ENCODE peak calls at places on chromosomes 2 and 18, in nine cellular contexts. E is uterus; O is adrenal gland; H is PC-3; C is ovary; Q is left ventricle myocardium inferior; N is CD4-positive, alpha-beta T cell; V is neural progenitor cell; R is sigmoid colon. D is an unnamed sample.

GRCh38 chr2:183935005-183935404 is 663.3 kb upstream of the ZNF804A start:
- DNase-seq in C (no peak), O (no peak), Q (no peak), E (no peak), R (no peak), V (no peak), H (peak; percentile 24), N (no peak), D (no peak)

GRCh38 chr2:50143822-50144575 is 887.9 kb downstream of the NRXN1 start:
- DNase-seq in E (no peak), N (no peak), R (no peak), H (peak; percentile 64), O (no peak), V (peak; percentile 52), Q (no peak), C (no peak), D (no peak)

GRCh38 chr2:11753886-11754704 is 7.7 kb downstream of the LPIN1 start:
- DNase-seq in C (no peak), V (no peak), N (peak; percentile 54), H (peak; percentile 92), E (no peak), Q (no peak), R (no peak), O (peak; percentile 55), D (no peak)

GRCh38 chr2:152134488-152135280 is 35.8 kb upstream of the CACNB4 start:
- DNase-seq in V (no peak), R (no peak), C (no peak), N (no peak), E (no peak), O (no peak), Q (no peak), H (no peak), D (no peak)

GRCh38 chr2:238938460-238939055 is 90.7 kb downstream of the TWIST2 start:
- DNase-seq in N (no peak), Q (peak; percentile 80), O (peak; percentile 71), C (peak; percentile 97), R (peak; percentile 97), V (no peak), H (no peak), E (peak; percentile 97), D (peak; percentile 43)

GRCh38 chr18:73683618-73684238 is 463.9 kb downstream of the FBXO15 start:
- DNase-seq in H (peak; percentile 43), O (no peak), Q (no peak), N (no peak), C (no peak), R (no peak), E (no peak), V (no peak), D (no peak)

GRCh38 chr18:40821596-40822243 is 1133.3 kb upstream of the PIK3C3 start:
- DNase-seq in N (no peak), R (no peak), V (no peak), H (no peak), C (no peak), Q (no peak), E (no peak), O (no peak), D (no peak)

GRCh38 chr2:55119711-55120487 is 69.6 kb upstream of the RTN4 start:
- DNase-seq in Q (no peak), H (no peak), N (no peak), V (no peak), E (no peak), R (no peak), O (no peak), C (no peak), D (no peak)

GRCh38 chr2:162768646-162769045 is 69.9 kb downstream of the KCNH7 start:
- DNase-seq in H (no peak), V (peak; percentile 73), E (no peak), R (no peak), Q (no peak), O (no peak), N (no peak), C (no peak), D (no peak)

GRCh38 chr18:42525905-42526304 is 570.9 kb downstream of the PIK3C3 start:
- DNase-seq in Q (no peak), C (no peak), N (no peak), R (no peak), V (no peak), O (no peak), E (no peak), H (no peak), D (no peak)

GRCh38 chr18:765764-766549 is 46.1 kb downstream of the YES1 start:
- DNase-seq in O (no peak), R (no peak), C (no peak), V (no peak), Q (no peak), H (no peak), N (no peak), E (no peak), D (no peak)

GRCh38 chr18:65527879-65528633 is 222.8 kb upstream of the CDH7 start:
- DNase-seq in R (no peak), H (peak; percentile 60), V (no peak), O (no peak), N (no peak), Q (no peak), E (no peak), C (no peak), D (no peak)

GRCh38 chr2:17362956-17363355 is 155.3 kb downstream of the RAD51AP2 start:
- DNase-seq in H (no peak), E (no peak), R (no peak), O (no peak), C (no peak), N (no peak), V (no peak), Q (no peak), D (no peak)

GRCh38 chr2:47569658-47570398 is 166.9 kb downstream of the MSH2 start:
- DNase-seq in Q (no peak), N (no peak), E (no peak), O (no peak), C (no peak), V (peak; percentile 75), R (no peak), H (no peak), D (no peak)

GRCh38 chr2:51013060-51013746 is 18.7 kb downstream of the NRXN1 start:
- DNase-seq in V (peak; percentile 33), C (no peak), Q (no peak), H (peak; percentile 82), E (no peak), O (no peak), R (no peak), N (no peak), D (peak; percentile 56)

GRCh38 chr18:73908323-73908722 is 239.3 kb downstream of the FBXO15 start:
- DNase-seq in V (peak; percentile 71), O (no peak), H (peak; percentile 45), C (no peak), E (no peak), Q (no peak), R (no peak), N (no peak), D (no peak)

GRCh38 chr2:164917296-164917903 is 37.9 kb downstream of the SLC38A11 start:
- DNase-seq in O (peak; percentile 67), E (no peak), R (peak; percentile 67), Q (peak; percentile 41), N (no peak), V (peak; percentile 59), C (peak; percentile 61), H (peak; percentile 67), D (peak; percentile 74)

GRCh38 chr2:70403267-70404053 is 101.6 kb upstream of the FAM136A start:
- DNase-seq in R (no peak), V (no peak), E (no peak), O (no peak), C (no peak), Q (no peak), H (no peak), N (no peak), D (no peak)

GRCh38 chr2:213108308-213108707 is 43.1 kb downstream of the IKZF2 start:
- DNase-seq in N (no peak), V (no peak), H (no peak), Q (no peak), E (no peak), O (no peak), C (no peak), R (no peak), D (no peak)

DNA sequence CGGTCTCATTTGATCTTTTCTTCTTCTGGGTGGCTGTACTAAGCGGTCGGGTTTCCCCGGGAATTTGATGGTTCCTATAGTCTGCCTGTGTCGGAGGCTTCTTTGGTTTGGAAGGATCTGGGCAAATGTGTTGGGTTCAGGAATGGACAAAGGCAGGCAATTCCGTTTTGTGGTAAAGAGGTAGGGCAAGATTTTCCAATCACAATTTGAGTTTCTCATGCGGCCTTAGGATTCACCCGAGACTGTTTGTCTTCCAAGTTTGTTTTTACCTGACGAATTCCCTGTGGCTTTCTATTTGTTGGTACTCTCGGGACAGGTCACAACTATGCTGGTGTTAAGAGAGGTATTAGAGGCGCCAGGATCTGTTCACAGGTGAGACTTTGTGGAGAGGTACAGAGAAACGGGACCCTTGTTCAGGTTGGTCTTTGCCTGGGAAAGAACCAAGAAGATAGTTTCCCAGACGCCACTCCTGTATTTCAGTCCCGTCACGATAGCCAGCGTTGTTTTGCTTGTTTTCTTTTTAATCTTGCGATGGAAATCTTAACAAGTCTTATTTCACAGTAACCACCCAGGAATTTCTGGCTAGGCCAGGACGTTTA is 3.0 kb downstream of the SP5 start:
- DNase-seq in R (no peak), O (no peak), H (no peak), E (no peak), N (no peak), V (peak; percentile 64), C (no peak), Q (no peak), D (no peak)
- H3K27me3 ChIP-seq in R (peaks cover 73% of the 10 kb centered on the region), O (peaks cover 30% of the 10 kb centered on the region), H (no peaks in the 10 kb centered on the region), E (peaks cover 5% of the 10 kb centered on the region), N (peaks cover 81% of the 10 kb centered on the region), V (peaks cover 79% of the 10 kb centered on the region), C (no peaks in the 10 kb centered on the region), Q (peaks cover 97% of the 10 kb centered on the region), D (no peaks in the 10 kb centered on the region)

GRCh38 chr2:8094571-8094970 is 587.3 kb upstream of the ID2 start:
- DNase-seq in Q (no peak), C (no peak), O (no peak), R (no peak), N (no peak), H (no peak), E (no peak), V (no peak), D (no peak)
- H3K27ac ChIP-seq in Q (no peak overlapping the region), C (no peak overlapping the region), O (no peak overlapping the region), R (no peak overlapping the region), N (no peak overlapping the region), H (no peak overlapping the region), E (no peak overlapping the region), V (no peak overlapping the region), D (no peak overlapping the region)

DNA sequence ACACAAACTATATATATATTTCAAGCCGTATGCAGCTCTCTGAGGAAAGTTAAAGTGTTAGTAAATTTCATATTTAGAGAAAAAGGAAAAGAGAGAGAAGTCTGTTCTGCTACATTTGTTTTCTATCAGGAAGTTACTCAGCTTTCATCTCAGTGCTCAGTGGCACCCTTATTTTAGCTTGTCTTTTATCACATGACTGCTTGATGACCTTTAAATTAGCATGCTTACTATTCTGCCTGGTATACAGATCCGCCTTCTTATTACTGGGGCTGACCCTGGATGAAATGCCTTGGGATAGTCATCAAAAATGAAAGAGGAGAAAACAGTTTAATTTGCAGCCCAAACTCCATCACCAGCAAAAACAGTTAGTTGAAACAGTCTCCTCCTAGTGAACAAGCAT is 215.6 kb downstream of the TMEM182 start:
- DNase-seq in E (no peak), C (no peak), R (no peak), H (no peak), N (no peak), O (no peak), V (no peak), Q (no peak), D (no peak)
- H3K27me3 ChIP-seq in E (no peaks in the 10 kb centered on the region), C (no peaks in the 10 kb centered on the region), R (no peaks in the 10 kb centered on the region), H (peaks cover 67% of the 10 kb centered on the region), N (no peaks in the 10 kb centered on the region), O (no peaks in the 10 kb centered on the region), V (no peaks in the 10 kb centered on the region), Q (no peaks in the 10 kb centered on the region), D (no peaks in the 10 kb centered on the region)

GRCh38 chr2:240254337-240255164 is 114.1 kb upstream of the OTOS start:
- DNase-seq in E (no peak), V (no peak), H (no peak), C (no peak), O (no peak), Q (no peak), R (no peak), N (no peak), D (peak; percentile 31)
- H3K27ac ChIP-seq in E (no peak overlapping the region), V (no peak overlapping the region), H (no peak overlapping the region), C (no peak overlapping the region), O (no peak overlapping the region), Q (no peak overlapping the region), R (no peak overlapping the region), N (no peak overlapping the region), D (no peak overlapping the region)